ENCODE peak calls at places on chromosomes 7 and 10, in seven cellular contexts. One of them, this sample, is unnamed.

GRCh38 chr10:125811251-125811650 is 11.8 kb downstream of the UROS start:
- DNase-seq in CD4-positive, alpha-beta T cell: no peak
- DNase-seq in K562: no peak
- DNase-seq in body of pancreas: no peak
- DNase-seq in heart left ventricle: no peak
- DNase-seq in A549: no peak
- DNase-seq in mammary epithelial cell: no peak
- DNase-seq in this sample: no peak

GRCh38 chr7:27088002-27088931 is 7.5 kb downstream of the HOXA1 start:
- DNase-seq in K562: no peak
- DNase-seq in mammary epithelial cell: no peak
- DNase-seq in CD4-positive, alpha-beta T cell: no peak
- DNase-seq in heart left ventricle: no peak
- DNase-seq in body of pancreas: no peak
- DNase-seq in A549: no peak
- DNase-seq in this sample: no peak

GRCh38 chr10:48406204-48406603 is 99.7 kb downstream of the MAPK8 start:
- DNase-seq in CD4-positive, alpha-beta T cell: no peak
- DNase-seq in heart left ventricle: no peak
- DNase-seq in body of pancreas: no peak
- DNase-seq in A549: peak; percentile 32
- DNase-seq in mammary epithelial cell: peak; percentile 82
- DNase-seq in K562: peak; percentile 51
- DNase-seq in this sample: peak; percentile 63

GRCh38 chr10:49611166-49611814 is 1.2 kb downstream of the SLC18A3 start:
- DNase-seq in heart left ventricle: no peak
- DNase-seq in body of pancreas: no peak
- DNase-seq in K562: no peak
- DNase-seq in mammary epithelial cell: no peak
- DNase-seq in A549: no peak
- DNase-seq in CD4-positive, alpha-beta T cell: no peak
- DNase-seq in this sample: no peak

GRCh38 chr7:101402081-101402779 is 39.6 kb downstream of the COL26A1 start:
- DNase-seq in CD4-positive, alpha-beta T cell: no peak
- DNase-seq in body of pancreas: peak; percentile 50
- DNase-seq in heart left ventricle: no peak
- DNase-seq in A549: peak; percentile 71
- DNase-seq in K562: no peak
- DNase-seq in mammary epithelial cell: peak; percentile 50
- DNase-seq in this sample: peak; percentile 60

GRCh38 chr10:130664526-130664925 is 528.3 kb downstream of the GLRX3 start:
- DNase-seq in mammary epithelial cell: no peak
- DNase-seq in K562: no peak
- DNase-seq in CD4-positive, alpha-beta T cell: no peak
- DNase-seq in heart left ventricle: no peak
- DNase-seq in body of pancreas: no peak
- DNase-seq in A549: no peak
- DNase-seq in this sample: no peak

GRCh38 chr7:12066004-12066403 is 145.1 kb upstream of the TMEM106B start:
- DNase-seq in A549: peak; percentile 17
- DNase-seq in K562: no peak
- DNase-seq in heart left ventricle: no peak
- DNase-seq in mammary epithelial cell: peak; percentile 76
- DNase-seq in body of pancreas: no peak
- DNase-seq in CD4-positive, alpha-beta T cell: no peak
- DNase-seq in this sample: peak; percentile 5

GRCh38 chr7:98202367-98203195 is 8.7 kb upstream of the BHLHA15 start:
- DNase-seq in K562: no peak
- DNase-seq in mammary epithelial cell: peak; percentile 74
- DNase-seq in body of pancreas: no peak
- DNase-seq in A549: no peak
- DNase-seq in CD4-positive, alpha-beta T cell: peak; percentile 46
- DNase-seq in heart left ventricle: peak; percentile 42
- DNase-seq in this sample: no peak

GRCh38 chr10:72834183-72834825 is 59.2 kb upstream of the OIT3 start:
- DNase-seq in heart left ventricle: no peak
- DNase-seq in K562: peak; percentile 17
- DNase-seq in A549: peak; percentile 76
- DNase-seq in CD4-positive, alpha-beta T cell: peak; percentile 15
- DNase-seq in mammary epithelial cell: peak; percentile 41
- DNase-seq in body of pancreas: peak; percentile 42
- DNase-seq in this sample: peak; percentile 46
- TF ChIP-seq CTCF in heart left ventricle: peak; percentile 72
- TF ChIP-seq CTCF in K562: peak; percentile 92
- TF ChIP-seq CTCF in A549: peak; percentile 91
- TF ChIP-seq CTCF in CD4-positive, alpha-beta T cell: peak; percentile 69
- TF ChIP-seq CTCF in mammary epithelial cell: peak; percentile 51
- TF ChIP-seq CTCF in body of pancreas: no peak
- TF ChIP-seq CTCF in this sample: peak; percentile 60

GRCh38 chr10:132485391-132485790 is 52.2 kb upstream of the INPP5A start:
- DNase-seq in heart left ventricle: no peak
- DNase-seq in K562: no peak
- DNase-seq in mammary epithelial cell: no peak
- DNase-seq in body of pancreas: no peak
- DNase-seq in A549: no peak
- DNase-seq in CD4-positive, alpha-beta T cell: no peak
- DNase-seq in this sample: no peak
- H3K27ac ChIP-seq in heart left ventricle: no peak overlapping the region
- H3K27ac ChIP-seq in K562: no peak overlapping the region
- H3K27ac ChIP-seq in mammary epithelial cell: no peak overlapping the region
- H3K27ac ChIP-seq in body of pancreas: no peak overlapping the region
- H3K27ac ChIP-seq in A549: no peak overlapping the region
- H3K27ac ChIP-seq in CD4-positive, alpha-beta T cell: no peak overlapping the region
- H3K27ac ChIP-seq in this sample: no peak overlapping the region

GRCh38 chr10:124418726-124419501 is at the start of gene OAT:
- DNase-seq in A549: peak; percentile 96
- DNase-seq in body of pancreas: peak; percentile 96
- DNase-seq in mammary epithelial cell: peak; percentile 95
- DNase-seq in K562: peak; percentile 90
- DNase-seq in heart left ventricle: peak; percentile 97
- DNase-seq in CD4-positive, alpha-beta T cell: peak; percentile 95
- DNase-seq in this sample: peak; percentile 99
- TF ChIP-seq CTCF in A549: no peak
- TF ChIP-seq CTCF in body of pancreas: no peak
- TF ChIP-seq CTCF in mammary epithelial cell: peak; percentile 7
- TF ChIP-seq CTCF in K562: no peak
- TF ChIP-seq CTCF in heart left ventricle: no peak
- TF ChIP-seq CTCF in CD4-positive, alpha-beta T cell: no peak
- TF ChIP-seq CTCF in this sample: peak; percentile 35

DNA sequence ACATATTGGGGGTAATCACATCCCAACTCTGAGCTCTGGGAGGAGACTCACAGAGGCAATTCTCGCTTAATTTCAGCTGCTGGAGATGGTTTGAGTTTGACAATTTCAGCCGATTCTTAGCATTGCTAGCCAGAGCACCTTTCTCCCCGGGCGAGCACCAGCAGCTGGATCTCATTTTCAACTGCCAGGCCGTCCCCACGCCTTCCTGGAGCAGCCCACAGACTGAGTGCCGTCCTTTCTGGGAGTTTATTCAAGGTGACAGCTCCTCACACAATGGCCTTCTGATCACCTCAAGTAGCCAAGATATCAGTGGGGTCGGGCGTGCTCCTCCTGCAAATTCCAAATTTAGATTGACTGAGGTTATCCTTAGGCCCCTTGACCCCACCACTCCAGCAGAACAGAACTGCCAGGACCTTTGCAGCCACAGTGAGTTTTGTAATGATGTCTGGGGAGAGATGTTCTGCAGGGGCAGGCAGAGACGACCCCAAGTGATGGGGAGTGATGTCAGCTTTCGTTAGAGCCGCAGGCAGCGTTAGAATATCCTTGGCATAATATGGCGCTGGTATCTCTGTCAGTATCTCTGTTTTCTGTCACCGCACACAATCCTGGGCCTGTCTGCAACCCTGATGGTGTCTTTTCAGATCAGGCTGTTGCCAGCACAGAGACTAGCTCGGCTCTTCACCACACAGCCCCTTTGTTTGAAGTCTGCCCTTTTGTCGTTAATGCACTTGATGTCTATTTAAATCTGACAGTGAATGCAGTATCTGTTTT is 1083.7 kb downstream of the KCNMA1 start:
- DNase-seq in CD4-positive, alpha-beta T cell: no peak
- DNase-seq in A549: no peak
- DNase-seq in heart left ventricle: no peak
- DNase-seq in mammary epithelial cell: no peak
- DNase-seq in body of pancreas: no peak
- DNase-seq in K562: no peak
- DNase-seq in this sample: no peak
- H3K27ac ChIP-seq in CD4-positive, alpha-beta T cell: no peak overlapping the region
- H3K27ac ChIP-seq in A549: no peak overlapping the region
- H3K27ac ChIP-seq in heart left ventricle: no peak overlapping the region
- H3K27ac ChIP-seq in mammary epithelial cell: no peak overlapping the region
- H3K27ac ChIP-seq in body of pancreas: no peak overlapping the region
- H3K27ac ChIP-seq in K562: no peak overlapping the region
- H3K27ac ChIP-seq in this sample: no peak overlapping the region

GRCh38 chr7:47912332-47912731 is 35.9 kb downstream of the PKD1L1 start:
- DNase-seq in mammary epithelial cell: no peak
- DNase-seq in CD4-positive, alpha-beta T cell: no peak
- DNase-seq in heart left ventricle: no peak
- DNase-seq in body of pancreas: no peak
- DNase-seq in A549: no peak
- DNase-seq in K562: no peak
- DNase-seq in this sample: no peak
- TF ChIP-seq CTCF in mammary epithelial cell: no peak
- TF ChIP-seq CTCF in CD4-positive, alpha-beta T cell: no peak
- TF ChIP-seq CTCF in heart left ventricle: no peak
- TF ChIP-seq CTCF in body of pancreas: no peak
- TF ChIP-seq CTCF in A549: no peak
- TF ChIP-seq CTCF in K562: no peak
- TF ChIP-seq CTCF in this sample: no peak

This sample was measured in RWPE1.